ENCODE peak calls at places on chromosomes 4 and X, in ten cellular contexts. T is BJ; P is WERI-Rb-1; S is IMR-90; Y is GM23338; Z is prostate gland; V is CD8-positive, alpha-beta T cell; X is lower lobe of right lung; E is suprapubic skin; R is tibial artery. U is an unnamed sample. For H3K36me3, the result is how much of the 10 kb centered on the place peaks cover.

GRCh38 chrX:17081535-17081934 is 135.1 kb downstream of the REPS2 start:
- DNase-seq in T (no peak), P (no peak), S (no peak), Y (no peak), Z (no peak), V (no peak), X (no peak), E (no peak), R (no peak), U (peak)

GRCh38 chrX:100677616-100678181 is 33.7 kb downstream of the SRPX2 start:
- DNase-seq in T (no peak), P (no peak), S (peak), Y (no peak), Z (no peak), V (no peak), X (no peak), E (no peak), R (no peak), U (no peak)

GRCh38 chr4:48498895-48499294 is 8.8 kb downstream of the ZAR1 start:
- DNase-seq in T (no peak), P (no peak), S (no peak), Y (peak), Z (no peak), V (no peak), X (no peak), E (no peak), R (no peak), U (no peak)

GRCh38 chr4:73869130-73870055 is at the start of gene CXCL1:
- DNase-seq in T (no peak), P (peak), S (no peak), Y (peak), Z (peak), V (no peak), X (peak), E (peak), R (peak), U (no peak)

GRCh38 chr4:38125816-38126215 is 165.6 kb downstream of the PTTG2 start:
- DNase-seq in T (no peak), P (no peak), S (peak), Y (no peak), Z (no peak), V (no peak), X (no peak), E (no peak), R (no peak), U (no peak)

GRCh38 chr4:105305019-105305836 is 158.6 kb downstream of the TET2 start:
- DNase-seq in T (no peak), P (no peak), S (no peak), Y (no peak), Z (no peak), V (no peak), X (no peak), E (no peak), R (no peak), U (no peak)

GRCh38 chr4:100348472-100348871 is 158.2 kb upstream of the DDIT4L start:
- DNase-seq in T (no peak), P (no peak), S (peak), Y (no peak), Z (no peak), V (no peak), X (no peak), E (no peak), R (no peak), U (no peak)

GRCh38 chr4:45030059-45030458 is 303.7 kb upstream of the GNPDA2 start:
- DNase-seq in T (no peak), P (no peak), S (no peak), Y (no peak), Z (no peak), V (no peak), X (no peak), E (no peak), R (no peak), U (no peak)

GRCh38 chr4:86092684-86093083 is 267.2 kb downstream of the MAPK10 start:
- DNase-seq in T (peak), P (no peak), S (peak), Y (no peak), Z (no peak), V (no peak), X (no peak), E (no peak), R (no peak), U (no peak)

GRCh38 chr4:15551740-15552446 is 82.2 kb downstream of the CC2D2A start:
- DNase-seq in T (no peak), P (no peak), S (no peak), Y (no peak), Z (no peak), V (no peak), X (no peak), E (no peak), R (no peak), U (no peak)

GRCh38 chr4:118732591-118733330 is 47.6 kb downstream of the METTL14 start:
- DNase-seq in T (no peak), P (no peak), S (peak), Y (no peak), Z (no peak), V (no peak), X (no peak), E (no peak), R (no peak), U (no peak)

GRCh38 chr4:184824776-184825393 is 883 bp downstream of the ACSL1 start:
- DNase-seq in T (no peak), P (peak), S (no peak), Y (no peak), Z (no peak), V (no peak), X (no peak), E (no peak), R (no peak), U (no peak)

GRCh38 chr4:128427832-128428366 is 140.3 kb upstream of the PGRMC2 start:
- DNase-seq in T (peak), P (peak), S (peak), Y (peak), Z (peak), V (no peak), X (peak), E (no peak), R (no peak), U (no peak)

GRCh38 chr4:126404549-126404948 is 1089.8 kb downstream of the FAT4 start:
- DNase-seq in T (no peak), P (no peak), S (peak), Y (no peak), Z (no peak), V (no peak), X (no peak), E (no peak), R (no peak), U (no peak)

GRCh38 chrX:154775611-154776349 is 13.1 kb downstream of the DKC1 start:
- DNase-seq in T (no peak), P (no peak), S (peak), Y (no peak), Z (no peak), V (no peak), X (no peak), E (no peak), R (no peak), U (no peak)

GRCh38 chr4:23269583-23269982 is 576.8 kb downstream of the GBA3 start:
- DNase-seq in T (no peak), P (no peak), S (no peak), Y (no peak), Z (no peak), V (no peak), X (no peak), E (no peak), R (no peak), U (no peak)

GRCh38 chrX:132165651-132166050 is 37.8 kb upstream of the FRMD7 start:
- DNase-seq in T (no peak), P (no peak), S (no peak), Y (no peak), Z (no peak), V (no peak), X (no peak), E (no peak), R (no peak), U (no peak)

GRCh38 chr4:88573995-88574394 is 18.3 kb upstream of the HERC3 start:
- DNase-seq in T (no peak), P (no peak), S (peak), Y (peak), Z (no peak), V (no peak), X (no peak), E (no peak), R (no peak), U (no peak)

GRCh38 chr4:1767770-1768366 is 25.2 kb upstream of the FGFR3 start:
- DNase-seq in T (no peak), P (peak), S (peak), Y (peak), Z (no peak), V (no peak), X (peak), E (no peak), R (no peak), U (no peak)

GRCh38 chrX:66022742-66023725 is 16.8 kb downstream of the VSIG4 start:
- DNase-seq in T (no peak), P (no peak), S (no peak), Y (peak), Z (no peak), V (no peak), X (no peak), E (no peak), R (no peak), U (no peak)

GRCh38 chrX:119236599-119237525 is 777 bp downstream of the PGRMC1 start:
- DNase-seq in T (no peak), P (peak), S (peak), Y (no peak), Z (peak), V (no peak), X (peak), E (peak), R (peak), U (peak)

GRCh38 chr4:14264437-14264836 is 636.9 kb upstream of the BOD1L1 start:
- DNase-seq in T (no peak), P (peak), S (peak), Y (peak), Z (no peak), V (no peak), X (no peak), E (no peak), R (no peak), U (no peak)

GRCh38 chr4:140137654-140138053 is 16.3 kb downstream of the MAML3 start:
- DNase-seq in T (no peak), P (no peak), S (peak), Y (peak), Z (peak), V (no peak), X (no peak), E (no peak), R (no peak), U (no peak)

DNA sequence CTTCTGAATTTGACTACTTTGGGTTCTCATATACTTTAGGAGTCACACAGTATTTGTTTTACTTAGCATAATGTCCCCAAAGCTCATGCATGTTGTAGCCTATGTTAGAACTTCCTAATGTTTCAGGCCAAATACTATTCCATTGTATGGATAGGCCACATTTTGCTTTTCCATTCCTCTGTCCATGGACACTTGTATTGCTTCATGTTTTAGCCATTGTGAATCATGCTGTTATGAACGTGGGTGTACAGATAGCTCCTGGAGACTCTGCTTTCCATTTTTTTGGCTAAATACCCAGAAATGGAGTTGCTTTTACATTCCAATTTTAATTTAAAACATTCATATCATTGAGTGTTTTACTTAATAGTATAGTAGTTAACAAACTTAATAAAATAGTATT is 54.5 kb downstream of the HTT start:
- DNase-seq in T (no peak), P (no peak), S (peak), Y (no peak), Z (no peak), V (no peak), X (no peak), E (no peak), R (no peak), U (no peak)
- H3K36me3 ChIP-seq in T (under half), P (half or more), S (under half), Y (under half), Z (under half), V (under half), X (half or more), E (half or more), R (half or more), U (under half)

GRCh38 chr4:87363552-87363951 is 27.4 kb downstream of the HSD17B11 start:
- DNase-seq in T (no peak), P (no peak), S (no peak), Y (no peak), Z (no peak), V (no peak), X (no peak), E (no peak), R (no peak), U (no peak)
- H3K36me3 ChIP-seq in T (under half), P (under half), S (under half), Y (under half), Z (under half), V (under half), X (half or more), E (under half), R (half or more), U (under half)

GRCh38 chr4:55431710-55432336 is 36.1 kb downstream of the TMEM165 start:
- DNase-seq in T (no peak), P (no peak), S (no peak), Y (peak), Z (no peak), V (no peak), X (no peak), E (no peak), R (no peak), U (no peak)
- H3K36me3 ChIP-seq in T (under half), P (half or more), S (under half), Y (under half), Z (under half), V (under half), X (half or more), E (half or more), R (half or more), U (under half)

GRCh38 chrX:23945206-23945605 is 37.4 kb downstream of the CXorf58 start:
- DNase-seq in T (no peak), P (no peak), S (no peak), Y (no peak), Z (no peak), V (no peak), X (no peak), E (no peak), R (no peak), U (no peak)
- H3K36me3 ChIP-seq in T (under half), P (under half), S (under half), Y (under half), Z (under half), V (under half), X (under half), E (under half), R (under half), U (under half)

DNA sequence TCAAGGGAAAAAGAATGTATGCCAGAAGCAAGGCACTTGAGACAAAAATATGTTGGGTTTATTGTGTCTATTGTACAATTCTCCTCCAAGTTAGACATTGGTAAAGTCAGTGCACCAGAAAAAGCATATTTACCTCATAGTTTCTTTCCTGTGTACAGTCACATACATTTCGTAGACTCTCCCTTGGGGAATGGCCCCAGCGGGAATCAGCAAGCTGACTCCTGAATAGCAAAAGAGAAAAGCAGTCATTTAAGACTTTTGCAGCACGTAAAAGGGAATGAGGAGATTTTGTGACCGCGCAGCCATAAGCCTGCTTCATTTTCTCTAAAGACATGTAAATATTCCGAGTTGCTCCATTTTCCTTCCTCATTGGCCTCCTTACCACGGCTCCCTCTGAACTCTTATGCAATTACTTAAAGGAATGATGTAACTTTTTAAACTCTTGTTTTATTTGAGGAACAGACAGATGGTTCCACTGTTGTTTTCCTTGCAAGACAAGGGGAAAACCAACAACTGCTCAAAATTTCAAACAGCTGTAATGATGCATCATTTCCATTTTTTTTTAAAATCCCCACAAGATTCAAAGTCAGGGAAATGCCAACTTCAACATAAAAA is 332.7 kb downstream of the UNC5C start:
- DNase-seq in T (no peak), P (no peak), S (no peak), Y (no peak), Z (no peak), V (no peak), X (no peak), E (no peak), R (no peak), U (no peak)
- H3K36me3 ChIP-seq in T (under half), P (under half), S (under half), Y (under half), Z (under half), V (under half), X (under half), E (under half), R (under half), U (under half)

GRCh38 chrX:74606342-74606741 is 8.1 kb downstream of the RLIM start:
- DNase-seq in T (no peak), P (no peak), S (no peak), Y (no peak), Z (no peak), V (no peak), X (no peak), E (no peak), R (no peak), U (no peak)
- H3K36me3 ChIP-seq in T (under half), P (under half), S (under half), Y (under half), Z (under half), V (under half), X (under half), E (under half), R (under half), U (under half)

GRCh38 chr4:8369426-8370105 is 71.0 kb downstream of the ACOX3 start:
- DNase-seq in T (no peak), P (no peak), S (no peak), Y (no peak), Z (no peak), V (no peak), X (peak), E (no peak), R (no peak), U (no peak)

GRCh38 chr4:8368061-8368481 is 72.5 kb downstream of the ACOX3 start:
- DNase-seq in T (no peak), P (no peak), S (no peak), Y (no peak), Z (no peak), V (no peak), X (peak), E (no peak), R (no peak), U (no peak)

GRCh38 chr4:8370835-8371234 is 69.7 kb downstream of the ACOX3 start:
- DNase-seq in T (no peak), P (no peak), S (no peak), Y (no peak), Z (no peak), V (no peak), X (peak), E (no peak), R (no peak), U (peak)

GRCh38 chr4:8370106-8370787 is 70.3 kb downstream of the ACOX3 start:
- DNase-seq in T (no peak), P (no peak), S (no peak), Y (no peak), Z (no peak), V (no peak), X (peak), E (no peak), R (no peak), U (no peak)

DNA sequence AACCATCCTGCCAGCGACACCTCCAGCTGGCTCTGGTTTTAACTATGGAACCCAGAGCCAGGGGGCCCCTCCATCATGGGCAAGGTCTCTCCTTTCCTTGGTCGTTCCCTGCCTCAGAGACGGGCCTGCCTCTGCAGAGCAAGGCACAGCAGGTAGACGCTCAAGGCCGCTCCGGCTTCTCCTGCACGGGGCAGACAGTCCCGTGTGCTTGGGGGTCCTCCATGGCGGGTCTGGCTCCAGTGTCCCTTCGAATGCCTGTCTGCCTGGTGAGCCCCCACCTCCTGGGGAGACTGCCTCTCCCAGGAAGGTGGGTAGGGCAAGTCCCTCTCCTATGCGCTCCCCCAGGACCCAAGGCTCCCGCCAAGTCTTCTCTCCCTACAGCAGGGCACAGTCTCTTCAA is 71.5 kb downstream of the ACOX3 start:
- DNase-seq in T (no peak), P (no peak), S (no peak), Y (no peak), Z (no peak), V (no peak), X (peak), E (no peak), R (no peak), U (no peak)
- H3K36me3 ChIP-seq in T (under half), P (under half), S (under half), Y (under half), Z (under half), V (under half), X (under half), E (under half), R (half or more), U (under half)

DNA sequence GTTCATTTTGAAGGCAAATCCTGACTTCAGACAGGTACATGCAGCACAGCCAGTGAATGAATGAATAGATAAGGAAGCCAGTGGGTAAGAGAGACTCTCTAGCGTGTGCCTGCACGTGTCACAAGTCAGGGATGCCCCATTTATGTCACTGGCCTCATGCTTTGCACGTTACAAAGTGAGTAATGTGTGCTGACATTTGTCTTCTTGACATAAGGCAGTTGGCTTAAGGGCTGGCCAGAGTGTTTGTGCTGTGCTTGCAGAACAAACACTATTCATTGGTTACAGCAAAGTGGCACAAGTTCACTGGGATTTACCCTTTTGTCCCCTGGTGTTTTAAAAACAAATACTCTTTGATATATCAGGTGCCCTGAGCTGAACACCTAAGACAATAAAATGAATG is 55.9 kb downstream of the CRMP1 start:
- DNase-seq in T (no peak), P (no peak), S (no peak), Y (no peak), Z (no peak), V (no peak), X (no peak), E (no peak), R (no peak), U (no peak)
- H3K36me3 ChIP-seq in T (under half), P (half or more), S (under half), Y (under half), Z (under half), V (under half), X (under half), E (under half), R (under half), U (under half)